ENCODE peak calls at places on chromosomes 2 and 18, in four cellular contexts. Z, R, D and C are unnamed samples.

GRCh38 chr2:73837847-73838585 is 9.3 kb downstream of the STAMBP start:
- DNase-seq in Z (no peak), R (no peak), D (no peak), C (no peak)

GRCh38 chr2:230714122-230714453 is 1.4 kb downstream of the CAB39 start:
- DNase-seq in Z (no peak), R (peak; percentile 79), D (no peak), C (no peak)

GRCh38 chr2:198314559-198315153 is 510.3 kb downstream of the PLCL1 start:
- DNase-seq in Z (no peak), R (peak; percentile 53), D (no peak), C (no peak)

GRCh38 chr2:62424899-62425298 is 81.1 kb downstream of the TMEM17 start:
- DNase-seq in Z (no peak), R (no peak), D (no peak), C (no peak)

GRCh38 chr18:50161806-50162205 is 33.1 kb downstream of the MYO5B start:
- DNase-seq in Z (no peak), R (peak; percentile 34), D (peak; percentile 54), C (no peak)

GRCh38 chr2:88720399-88720798 is 28.9 kb downstream of the RPIA start:
- DNase-seq in Z (no peak), R (no peak), D (no peak), C (no peak)

GRCh38 chr2:155060906-155061305 is 362.4 kb downstream of the KCNJ3 start:
- DNase-seq in Z (no peak), R (no peak), D (no peak), C (no peak)

GRCh38 chr2:219087848-219088247 is 27.1 kb upstream of the IHH start:
- DNase-seq in Z (no peak), R (no peak), D (no peak), C (no peak)

GRCh38 chr18:3604626-3605408 is 154.8 kb downstream of the TGIF1 start:
- DNase-seq in Z (no peak), R (peak; percentile 97), D (no peak), C (no peak)

GRCh38 chr2:26976242-26976641 is 5.8 kb downstream of the MAPRE3 start:
- DNase-seq in Z (no peak), R (peak; percentile 77), D (no peak), C (no peak)

GRCh38 chr2:162029287-162029901 is 44.6 kb downstream of the DPP4 start:
- DNase-seq in Z (peak; percentile 50), R (peak; percentile 46), D (no peak), C (peak; percentile 54)

GRCh38 chr2:38147333-38148121 is 71.6 kb upstream of the CYP1B1 start:
- DNase-seq in Z (no peak), R (peak; percentile 89), D (no peak), C (no peak)

GRCh38 chr18:11500153-11501122 is 109.0 kb upstream of the SLC35G4 start:
- DNase-seq in Z (no peak), R (peak; percentile 100), D (no peak), C (no peak)

GRCh38 chr2:233711312-233712008 is 1.2 kb upstream of the UGT1A5 start:
- DNase-seq in Z (peak; percentile 72), R (peak; percentile 64), D (peak; percentile 87), C (peak; percentile 77)

GRCh38 chr2:33680906-33681305 is 81.8 kb upstream of the FAM98A start:
- DNase-seq in Z (peak; percentile 20), R (no peak), D (no peak), C (no peak)